ENCODE peak calls at places on chromosome 9, in eight cellular contexts. One of them, this sample, is unnamed.
A peak's percentile ranks its signal among the peaks of the same experiment; 100 is the strongest.

GRCh38 chr9:92963831-92964606 is 16.7 kb downstream of the FGD3 start:
- DNase-seq in MV-4-11: peak; percentile 91
- DNase-seq in EH: no peak
- DNase-seq in T-helper 1 cell: peak; percentile 63
- DNase-seq in WTC11: no peak
- DNase-seq in GM06990: peak; percentile 78
- DNase-seq in fibroblast of pulmonary artery: no peak
- DNase-seq in Calu3: no peak
- DNase-seq in this sample: peak; percentile 64

GRCh38 chr9:79700607-79701330 is 129.0 kb downstream of the TLE4 start:
- DNase-seq in MV-4-11: no peak
- DNase-seq in EH: peak; percentile 57
- DNase-seq in T-helper 1 cell: no peak
- DNase-seq in WTC11: no peak
- DNase-seq in GM06990: no peak
- DNase-seq in fibroblast of pulmonary artery: no peak
- DNase-seq in Calu3: no peak
- DNase-seq in this sample: no peak

GRCh38 chr9:76311576-76311975 is 82.7 kb downstream of the RFK start:
- DNase-seq in MV-4-11: no peak
- DNase-seq in EH: no peak
- DNase-seq in T-helper 1 cell: no peak
- DNase-seq in WTC11: no peak
- DNase-seq in GM06990: no peak
- DNase-seq in fibroblast of pulmonary artery: no peak
- DNase-seq in Calu3: no peak
- DNase-seq in this sample: no peak

GRCh38 chr9:134206317-134207300 is 42.2 kb upstream of the RNU6ATAC start:
- DNase-seq in MV-4-11: no peak
- DNase-seq in EH: no peak
- DNase-seq in T-helper 1 cell: no peak
- DNase-seq in WTC11: no peak
- DNase-seq in GM06990: no peak
- DNase-seq in fibroblast of pulmonary artery: no peak
- DNase-seq in Calu3: no peak
- DNase-seq in this sample: no peak

GRCh38 chr9:136994180-136994884 is 2.0 kb downstream of the CLIC3 start:
- DNase-seq in MV-4-11: no peak
- DNase-seq in EH: no peak
- DNase-seq in T-helper 1 cell: no peak
- DNase-seq in WTC11: no peak
- DNase-seq in GM06990: no peak
- DNase-seq in fibroblast of pulmonary artery: no peak
- DNase-seq in Calu3: no peak
- DNase-seq in this sample: no peak

GRCh38 chr9:120735415-120736126 is 21.3 kb upstream of the MEGF9 start:
- DNase-seq in MV-4-11: peak; percentile 98
- DNase-seq in EH: no peak
- DNase-seq in T-helper 1 cell: no peak
- DNase-seq in WTC11: no peak
- DNase-seq in GM06990: no peak
- DNase-seq in fibroblast of pulmonary artery: peak; percentile 90
- DNase-seq in Calu3: peak; percentile 58
- DNase-seq in this sample: no peak

GRCh38 chr9:35605336-35606137 is 475 bp downstream of the TESK1 start:
- DNase-seq in MV-4-11: no peak
- DNase-seq in EH: peak; percentile 13
- DNase-seq in T-helper 1 cell: peak; percentile 31
- DNase-seq in WTC11: peak; percentile 48
- DNase-seq in GM06990: peak; percentile 49
- DNase-seq in fibroblast of pulmonary artery: peak; percentile 8
- DNase-seq in Calu3: peak; percentile 9
- DNase-seq in this sample: peak; percentile 60

GRCh38 chr9:111866976-111867375 is 29.6 kb upstream of the UGCG start:
- DNase-seq in MV-4-11: no peak
- DNase-seq in EH: peak; percentile 87
- DNase-seq in T-helper 1 cell: no peak
- DNase-seq in WTC11: no peak
- DNase-seq in GM06990: no peak
- DNase-seq in fibroblast of pulmonary artery: peak; percentile 86
- DNase-seq in Calu3: peak; percentile 5
- DNase-seq in this sample: no peak

GRCh38 chr9:136694163-136694864 is 7.1 kb upstream of the AGPAT2 start:
- DNase-seq in MV-4-11: peak; percentile 13
- DNase-seq in EH: peak; percentile 46
- DNase-seq in T-helper 1 cell: no peak
- DNase-seq in WTC11: peak; percentile 85
- DNase-seq in GM06990: no peak
- DNase-seq in fibroblast of pulmonary artery: peak; percentile 50
- DNase-seq in Calu3: peak; percentile 73
- DNase-seq in this sample: peak; percentile 53

GRCh38 chr9:134179918-134180785 is 15.8 kb upstream of the RNU6ATAC start:
- DNase-seq in MV-4-11: no peak
- DNase-seq in EH: no peak
- DNase-seq in T-helper 1 cell: no peak
- DNase-seq in WTC11: no peak
- DNase-seq in GM06990: peak; percentile 3
- DNase-seq in fibroblast of pulmonary artery: no peak
- DNase-seq in Calu3: no peak
- DNase-seq in this sample: no peak

GRCh38 chr9:89496645-89497044 is 1.3 kb downstream of the SEMA4D start:
- DNase-seq in MV-4-11: peak; percentile 19
- DNase-seq in EH: no peak
- DNase-seq in T-helper 1 cell: no peak
- DNase-seq in WTC11: no peak
- DNase-seq in GM06990: peak; percentile 46
- DNase-seq in fibroblast of pulmonary artery: no peak
- DNase-seq in Calu3: no peak
- DNase-seq in this sample: no peak

GRCh38 chr9:136946893-136947891 is 2.1 kb downstream of the C8G start:
- DNase-seq in MV-4-11: no peak
- DNase-seq in EH: no peak
- DNase-seq in T-helper 1 cell: no peak
- DNase-seq in WTC11: no peak
- DNase-seq in GM06990: no peak
- DNase-seq in fibroblast of pulmonary artery: no peak
- DNase-seq in Calu3: no peak
- DNase-seq in this sample: no peak

GRCh38 chr9:77451507-77451906 is 196.6 kb downstream of the GNA14 start:
- DNase-seq in MV-4-11: no peak
- DNase-seq in EH: no peak
- DNase-seq in T-helper 1 cell: no peak
- DNase-seq in WTC11: no peak
- DNase-seq in GM06990: no peak
- DNase-seq in fibroblast of pulmonary artery: no peak
- DNase-seq in Calu3: no peak
- DNase-seq in this sample: no peak

GRCh38 chr9:129806126-129806525 is 3.1 kb downstream of the TOR1B start:
- DNase-seq in MV-4-11: peak; percentile 80
- DNase-seq in EH: no peak
- DNase-seq in T-helper 1 cell: no peak
- DNase-seq in WTC11: no peak
- DNase-seq in GM06990: no peak
- DNase-seq in fibroblast of pulmonary artery: no peak
- DNase-seq in Calu3: no peak
- DNase-seq in this sample: no peak

GRCh38 chr9:136203406-136204085 is 1.4 kb downstream of the LHX3 start:
- DNase-seq in MV-4-11: no peak
- DNase-seq in EH: no peak
- DNase-seq in T-helper 1 cell: no peak
- DNase-seq in WTC11: no peak
- DNase-seq in GM06990: no peak
- DNase-seq in fibroblast of pulmonary artery: no peak
- DNase-seq in Calu3: no peak
- DNase-seq in this sample: no peak

GRCh38 chr9:136855461-136856077 is 3.4 kb downstream of the MAMDC4 start:
- DNase-seq in MV-4-11: no peak
- DNase-seq in EH: no peak
- DNase-seq in T-helper 1 cell: no peak
- DNase-seq in WTC11: peak; percentile 15
- DNase-seq in GM06990: peak; percentile 13
- DNase-seq in fibroblast of pulmonary artery: no peak
- DNase-seq in Calu3: no peak
- DNase-seq in this sample: no peak